ENCODE peak calls at places on chromosome X, in seven cellular contexts. One of them, this sample, is unnamed.

GRCh38 chrX:69503835-69504625 is at the start of gene NALF2:
- DNase-seq in HepG2: peak
- DNase-seq in H1: peak
- DNase-seq in SK-N-SH: peak
- DNase-seq in K562: peak
- DNase-seq in HCT116: peak
- DNase-seq in GM12878: no peak
- DNase-seq in this sample: peak

GRCh38 chrX:119638725-119639471 is 32.7 kb upstream of the NKRF start:
- DNase-seq in HepG2: no peak
- DNase-seq in H1: no peak
- DNase-seq in SK-N-SH: no peak
- DNase-seq in K562: no peak
- DNase-seq in HCT116: no peak
- DNase-seq in GM12878: peak
- DNase-seq in this sample: no peak

GRCh38 chrX:19560611-19561010 is 45.3 kb upstream of the MAP3K15 start:
- DNase-seq in HepG2: no peak
- DNase-seq in H1: no peak
- DNase-seq in SK-N-SH: no peak
- DNase-seq in K562: no peak
- DNase-seq in HCT116: no peak
- DNase-seq in GM12878: no peak
- DNase-seq in this sample: no peak

GRCh38 chrX:132146456-132146855 is 18.6 kb upstream of the FRMD7 start:
- DNase-seq in HepG2: peak
- DNase-seq in H1: no peak
- DNase-seq in SK-N-SH: no peak
- DNase-seq in K562: no peak
- DNase-seq in HCT116: no peak
- DNase-seq in GM12878: no peak
- DNase-seq in this sample: no peak

GRCh38 chrX:129787336-129788055 is 7.7 kb downstream of the SASH3 start:
- DNase-seq in HepG2: no peak
- DNase-seq in H1: no peak
- DNase-seq in SK-N-SH: no peak
- DNase-seq in K562: no peak
- DNase-seq in HCT116: no peak
- DNase-seq in GM12878: no peak
- DNase-seq in this sample: no peak

GRCh38 chrX:48854898-48855297 is 19.5 kb upstream of the PCSK1N start:
- DNase-seq in HepG2: peak
- DNase-seq in H1: no peak
- DNase-seq in SK-N-SH: no peak
- DNase-seq in K562: no peak
- DNase-seq in HCT116: peak
- DNase-seq in GM12878: no peak
- DNase-seq in this sample: peak

GRCh38 chrX:639151-639550 is 8.6 kb downstream of the SHOX start:
- DNase-seq in HepG2: no peak
- DNase-seq in H1: peak
- DNase-seq in SK-N-SH: no peak
- DNase-seq in K562: no peak
- DNase-seq in HCT116: no peak
- DNase-seq in GM12878: no peak
- DNase-seq in this sample: no peak

GRCh38 chrX:112760697-112761096 is 79.9 kb downstream of the AMOT start:
- DNase-seq in HepG2: no peak
- DNase-seq in H1: no peak
- DNase-seq in SK-N-SH: no peak
- DNase-seq in K562: no peak
- DNase-seq in HCT116: no peak
- DNase-seq in GM12878: peak
- DNase-seq in this sample: no peak

GRCh38 chrX:123993326-123993725 is 31.8 kb downstream of the STAG2 start:
- DNase-seq in HepG2: no peak
- DNase-seq in H1: no peak
- DNase-seq in SK-N-SH: no peak
- DNase-seq in K562: no peak
- DNase-seq in HCT116: no peak
- DNase-seq in GM12878: no peak
- DNase-seq in this sample: no peak

GRCh38 chrX:40152173-40152705 is 54.5 kb upstream of the BCOR start:
- DNase-seq in HepG2: no peak
- DNase-seq in H1: peak
- DNase-seq in SK-N-SH: peak
- DNase-seq in K562: no peak
- DNase-seq in HCT116: no peak
- DNase-seq in GM12878: no peak
- DNase-seq in this sample: peak

GRCh38 chrX:118499295-118499694 is 3.7 kb downstream of the DOCK11 start:
- DNase-seq in HepG2: no peak
- DNase-seq in H1: peak
- DNase-seq in SK-N-SH: no peak
- DNase-seq in K562: no peak
- DNase-seq in HCT116: no peak
- DNase-seq in GM12878: no peak
- DNase-seq in this sample: no peak

GRCh38 chrX:17944833-17945497 is 83.9 kb upstream of the RAI2 start:
- DNase-seq in HepG2: peak
- DNase-seq in H1: peak
- DNase-seq in SK-N-SH: peak
- DNase-seq in K562: peak
- DNase-seq in HCT116: no peak
- DNase-seq in GM12878: no peak
- DNase-seq in this sample: peak

GRCh38 chrX:98412058-98412457 is 1528.3 kb downstream of the RPA4 start:
- DNase-seq in HepG2: no peak
- DNase-seq in H1: no peak
- DNase-seq in SK-N-SH: no peak
- DNase-seq in K562: no peak
- DNase-seq in HCT116: no peak
- DNase-seq in GM12878: no peak
- DNase-seq in this sample: no peak

GRCh38 chrX:107626916-107627315 is 1.4 kb upstream of the PRPS1 start:
- DNase-seq in HepG2: no peak
- DNase-seq in H1: no peak
- DNase-seq in SK-N-SH: no peak
- DNase-seq in K562: no peak
- DNase-seq in HCT116: no peak
- DNase-seq in GM12878: no peak
- DNase-seq in this sample: no peak

GRCh38 chrX:41333744-41333993 is 293 bp upstream of the DDX3X start:
- DNase-seq in HepG2: peak
- DNase-seq in H1: no peak
- DNase-seq in SK-N-SH: no peak
- DNase-seq in K562: no peak
- DNase-seq in HCT116: peak
- DNase-seq in GM12878: peak
- DNase-seq in this sample: peak

GRCh38 chrX:8731579-8732395 is at the start of gene ANOS1:
- DNase-seq in HepG2: no peak
- DNase-seq in H1: peak
- DNase-seq in SK-N-SH: peak
- DNase-seq in K562: no peak
- DNase-seq in HCT116: no peak
- DNase-seq in GM12878: no peak
- DNase-seq in this sample: peak

GRCh38 chrX:17032351-17032750 is 85.9 kb downstream of the REPS2 start:
- DNase-seq in HepG2: no peak
- DNase-seq in H1: no peak
- DNase-seq in SK-N-SH: no peak
- DNase-seq in K562: no peak
- DNase-seq in HCT116: no peak
- DNase-seq in GM12878: no peak
- DNase-seq in this sample: no peak

GRCh38 chrX:37834937-37835336 is 12.4 kb downstream of the DYNLT3 start:
- DNase-seq in HepG2: no peak
- DNase-seq in H1: no peak
- DNase-seq in SK-N-SH: no peak
- DNase-seq in K562: no peak
- DNase-seq in HCT116: no peak
- DNase-seq in GM12878: no peak
- DNase-seq in this sample: no peak

GRCh38 chrX:134377537-134377936 is 82.4 kb upstream of the HPRT1 start:
- DNase-seq in HepG2: peak
- DNase-seq in H1: no peak
- DNase-seq in SK-N-SH: peak
- DNase-seq in K562: no peak
- DNase-seq in HCT116: no peak
- DNase-seq in GM12878: no peak
- DNase-seq in this sample: no peak

DNA sequence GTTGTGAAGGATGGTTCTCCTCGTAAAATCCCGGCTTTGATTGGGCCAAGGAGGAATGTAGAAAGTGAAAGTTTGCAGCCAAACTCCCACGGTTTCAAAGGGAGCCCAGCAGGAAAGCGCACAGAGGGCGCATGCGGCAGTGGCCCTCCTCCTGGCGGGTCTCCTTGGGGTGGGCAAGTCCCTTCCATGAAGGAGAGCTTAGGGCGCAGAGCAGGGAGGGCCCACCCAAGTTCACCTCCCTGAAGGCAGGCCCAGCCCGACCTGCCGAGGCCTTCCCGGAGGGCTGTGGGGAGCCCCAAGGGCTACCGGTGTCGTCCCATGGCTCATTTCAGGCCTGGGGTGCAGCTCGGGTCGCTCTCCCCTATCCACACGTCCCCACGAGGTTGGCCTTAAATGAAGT is 2.0 kb downstream of the PDZD4 start:
- DNase-seq in HepG2: no peak
- DNase-seq in H1: no peak
- DNase-seq in SK-N-SH: no peak
- DNase-seq in K562: no peak
- DNase-seq in HCT116: no peak
- DNase-seq in GM12878: no peak
- DNase-seq in this sample: no peak
- TF ChIP-seq JUND in HepG2: no peak
- TF ChIP-seq JUND in H1: no peak
- TF ChIP-seq JUND in SK-N-SH: no peak
- TF ChIP-seq JUND in K562: no peak
- TF ChIP-seq JUND in HCT116: no peak
- TF ChIP-seq JUND in GM12878: no peak
- TF ChIP-seq JUND in this sample: no peak

GRCh38 chrX:10189317-10190268 is 32.8 kb downstream of the CLCN4 start:
- DNase-seq in HepG2: peak
- DNase-seq in H1: peak
- DNase-seq in SK-N-SH: peak
- DNase-seq in K562: peak
- DNase-seq in HCT116: peak
- DNase-seq in GM12878: no peak
- DNase-seq in this sample: peak
- TF ChIP-seq JUND in HepG2: no peak
- TF ChIP-seq JUND in H1: peak
- TF ChIP-seq JUND in SK-N-SH: no peak
- TF ChIP-seq JUND in K562: no peak
- TF ChIP-seq JUND in HCT116: no peak
- TF ChIP-seq JUND in GM12878: no peak
- TF ChIP-seq JUND in this sample: no peak

GRCh38 chrX:100747090-100747489 is 15.2 kb upstream of the SYTL4 start:
- DNase-seq in HepG2: no peak
- DNase-seq in H1: no peak
- DNase-seq in SK-N-SH: no peak
- DNase-seq in K562: no peak
- DNase-seq in HCT116: no peak
- DNase-seq in GM12878: no peak
- DNase-seq in this sample: no peak

GRCh38 chrX:100748133-100748532 is 16.2 kb upstream of the SYTL4 start:
- DNase-seq in HepG2: peak
- DNase-seq in H1: no peak
- DNase-seq in SK-N-SH: no peak
- DNase-seq in K562: peak
- DNase-seq in HCT116: peak
- DNase-seq in GM12878: no peak
- DNase-seq in this sample: no peak

GRCh38 chrX:100745205-100745604 is 13.3 kb upstream of the SYTL4 start:
- DNase-seq in HepG2: no peak
- DNase-seq in H1: no peak
- DNase-seq in SK-N-SH: no peak
- DNase-seq in K562: no peak
- DNase-seq in HCT116: no peak
- DNase-seq in GM12878: no peak
- DNase-seq in this sample: no peak

GRCh38 chrX:100743009-100743615 is 11.2 kb upstream of the SYTL4 start:
- DNase-seq in HepG2: no peak
- DNase-seq in H1: no peak
- DNase-seq in SK-N-SH: no peak
- DNase-seq in K562: no peak
- DNase-seq in HCT116: no peak
- DNase-seq in GM12878: no peak
- DNase-seq in this sample: no peak

DNA sequence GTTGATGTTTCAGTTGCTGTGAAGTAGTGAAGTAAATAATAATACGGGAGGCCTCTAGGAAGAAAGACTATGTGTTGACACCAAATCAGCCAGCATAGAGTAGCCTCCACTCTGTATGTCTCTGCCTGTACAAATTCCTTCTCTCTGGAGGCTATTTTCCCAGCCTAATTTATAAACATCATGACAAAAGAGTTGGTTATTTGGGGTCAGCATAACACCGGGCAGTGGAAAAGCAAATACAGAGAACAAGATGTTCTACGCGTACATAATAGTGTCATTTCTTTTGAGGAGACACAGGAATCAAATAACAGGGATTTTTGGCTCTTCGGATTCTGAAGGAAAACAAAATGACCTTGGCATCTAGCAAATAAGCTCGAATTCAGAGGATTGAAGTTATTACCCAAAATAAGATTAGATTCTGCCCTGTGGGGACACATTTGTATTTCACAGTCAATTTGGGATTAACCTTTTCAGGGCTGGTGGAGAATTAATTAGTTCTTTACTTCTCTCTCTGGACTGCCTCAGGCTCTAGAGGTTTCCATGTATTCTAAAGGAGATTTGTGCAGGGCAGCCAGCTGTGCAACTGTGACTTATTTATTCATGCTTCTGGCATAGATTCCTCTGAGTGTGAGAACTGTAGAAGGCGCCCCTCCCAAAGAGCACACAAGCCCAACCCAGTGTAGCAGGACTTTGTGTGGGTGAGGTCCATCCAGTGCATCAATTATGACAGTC is 14.1 kb upstream of the SYTL4 start:
- DNase-seq in HepG2: no peak
- DNase-seq in H1: no peak
- DNase-seq in SK-N-SH: no peak
- DNase-seq in K562: no peak
- DNase-seq in HCT116: no peak
- DNase-seq in GM12878: no peak
- DNase-seq in this sample: peak
- TF ChIP-seq JUND in HepG2: no peak
- TF ChIP-seq JUND in H1: no peak
- TF ChIP-seq JUND in SK-N-SH: no peak
- TF ChIP-seq JUND in K562: no peak
- TF ChIP-seq JUND in HCT116: no peak
- TF ChIP-seq JUND in GM12878: no peak
- TF ChIP-seq JUND in this sample: no peak

DNA sequence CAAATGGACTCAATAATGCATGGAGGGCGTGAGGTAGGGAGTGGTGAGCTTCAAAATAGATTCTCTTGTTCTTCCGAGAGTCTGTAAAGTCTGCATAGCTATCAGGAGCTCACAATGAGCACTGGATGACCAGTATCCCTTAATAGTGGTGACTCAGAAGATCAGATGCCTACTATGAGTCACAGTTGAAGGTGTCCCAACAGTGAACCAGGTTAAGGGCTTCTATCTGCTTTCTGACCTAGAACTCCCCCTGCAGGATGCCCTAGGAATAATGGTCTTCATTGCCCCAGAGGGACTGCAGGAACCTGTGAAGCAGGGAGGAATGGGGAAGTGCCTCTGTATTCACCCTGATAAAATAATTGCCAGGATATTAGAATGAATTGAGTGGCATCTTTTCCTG is 22.1 kb downstream of the DGKK start:
- DNase-seq in HepG2: peak
- DNase-seq in H1: no peak
- DNase-seq in SK-N-SH: no peak
- DNase-seq in K562: peak
- DNase-seq in HCT116: peak
- DNase-seq in GM12878: no peak
- DNase-seq in this sample: no peak
- TF ChIP-seq JUND in HepG2: no peak
- TF ChIP-seq JUND in H1: no peak
- TF ChIP-seq JUND in SK-N-SH: no peak
- TF ChIP-seq JUND in K562: peak
- TF ChIP-seq JUND in HCT116: peak
- TF ChIP-seq JUND in GM12878: no peak
- TF ChIP-seq JUND in this sample: no peak